ENCODE peak calls at places on chromosomes 6 and 20, in seven cellular contexts. B is HepG2, N is breast epithelium, A is H1, W is HCT116, Q is suprapubic skin, G is stomach. I is an unnamed sample.

GRCh38 chr6:30145818-30146217 is 9.9 kb downstream of the TRIM40 start:
- DNase-seq in B (no peak), N (no peak), A (no peak), W (no peak), Q (no peak), G (no peak), I (no peak)

GRCh38 chr6:140774080-140774505 is 1358.6 kb upstream of the GJE1 start:
- DNase-seq in B (no peak), N (no peak), A (no peak), W (peak), Q (no peak), G (no peak), I (no peak)

GRCh38 chr6:47242483-47243386 is 67.0 kb downstream of the TNFRSF21 start:
- DNase-seq in B (no peak), N (peak), A (no peak), W (peak), Q (peak), G (peak), I (peak)

GRCh38 chr20:52948491-52948890 is 23.7 kb upstream of the TSHZ2 start:
- DNase-seq in B (no peak), N (no peak), A (no peak), W (no peak), Q (no peak), G (no peak), I (no peak)

GRCh38 chr6:43807228-43808061 is 37.4 kb downstream of the VEGFA start:
- DNase-seq in B (peak), N (no peak), A (no peak), W (no peak), Q (no peak), G (no peak), I (no peak)

GRCh38 chr6:112269165-112269564 is 14.8 kb upstream of the LAMA4 start:
- DNase-seq in B (no peak), N (no peak), A (no peak), W (no peak), Q (no peak), G (no peak), I (no peak)

GRCh38 chr6:111721677-111722219 is 116.1 kb upstream of the TRAF3IP2 start:
- DNase-seq in B (peak), N (no peak), A (peak), W (peak), Q (no peak), G (no peak), I (no peak)

GRCh38 chr20:62935968-62936585 is 1.9 kb upstream of the GID8 start:
- DNase-seq in B (no peak), N (no peak), A (no peak), W (no peak), Q (no peak), G (no peak), I (no peak)

GRCh38 chr6:148608211-148608951 is 138.4 kb upstream of the UST start:
- DNase-seq in B (peak), N (no peak), A (no peak), W (peak), Q (no peak), G (no peak), I (no peak)

GRCh38 chr20:11698124-11698523 is 219.6 kb upstream of the BTBD3 start:
- DNase-seq in B (no peak), N (no peak), A (no peak), W (no peak), Q (no peak), G (no peak), I (no peak)

DNA sequence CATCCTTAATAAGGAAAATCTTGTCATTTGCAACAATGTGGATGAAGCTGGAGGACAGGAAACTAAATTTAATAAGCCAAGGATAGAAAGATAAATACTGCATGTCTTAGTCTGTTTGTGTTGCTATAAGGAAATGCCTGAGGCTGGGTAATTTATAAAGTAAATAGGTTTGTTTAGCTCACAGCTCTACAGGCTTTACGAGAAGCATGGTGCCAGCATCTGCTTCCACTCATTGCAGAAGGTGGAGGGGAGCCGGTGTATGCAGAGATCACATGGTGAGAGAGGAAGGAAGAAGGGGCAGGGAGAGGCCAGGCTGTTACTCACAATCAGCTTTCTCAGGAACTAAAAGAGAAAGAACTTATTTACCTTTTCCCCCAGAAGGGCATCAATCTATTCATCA is 118.9 kb upstream of the SMLR1 start:
- DNase-seq in B (no peak), N (no peak), A (no peak), W (no peak), Q (no peak), G (no peak), I (no peak)
- TF ChIP-seq POLR2AphosphoS5 in B (no peak), N (no peak), A (no peak), W (no peak), Q (no peak), G (no peak), I (no peak)

GRCh38 chr6:154438882-154439281 is 71.6 kb downstream of the CNKSR3 start:
- DNase-seq in B (no peak), N (no peak), A (no peak), W (no peak), Q (no peak), G (no peak), I (no peak)

GRCh38 chr6:154440422-154441043 is 70.0 kb downstream of the CNKSR3 start:
- DNase-seq in B (no peak), N (no peak), A (no peak), W (no peak), Q (no peak), G (no peak), I (no peak)

GRCh38 chr6:154441995-154442310 is 68.5 kb downstream of the CNKSR3 start:
- DNase-seq in B (no peak), N (no peak), A (no peak), W (no peak), Q (no peak), G (no peak), I (no peak)

GRCh38 chr6:154435400-154435945 is 75.0 kb downstream of the CNKSR3 start:
- DNase-seq in B (no peak), N (no peak), A (no peak), W (no peak), Q (no peak), G (no peak), I (no peak)

DNA sequence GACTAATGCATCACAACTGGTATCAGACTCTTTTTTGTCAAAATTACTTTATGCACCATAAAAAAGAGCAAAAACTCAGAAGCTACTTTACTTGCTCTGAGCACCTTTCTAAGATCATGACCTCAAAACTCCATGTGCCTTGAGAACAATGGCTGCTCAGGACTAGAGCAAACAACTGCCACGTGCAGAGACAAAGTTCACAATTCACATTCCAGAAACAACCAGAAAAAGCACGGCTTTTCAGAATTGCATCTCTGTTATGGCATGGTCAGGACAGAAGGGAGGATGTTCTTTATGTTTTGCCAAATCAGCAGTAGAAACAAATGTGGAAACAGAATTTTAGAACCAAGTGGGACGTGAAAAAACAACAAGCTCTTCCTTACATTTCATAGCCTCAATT is 70.5 kb downstream of the CNKSR3 start:
- DNase-seq in B (peak), N (no peak), A (no peak), W (no peak), Q (no peak), G (no peak), I (no peak)
- TF ChIP-seq POLR2A in B (no peak), N (no peak), A (no peak), W (no peak), Q (no peak), G (no peak), I (no peak)

GRCh38 chr6:165663736-165664552 is 903 bp upstream of the PDE10A start:
- DNase-seq in B (no peak), N (no peak), A (peak), W (no peak), Q (no peak), G (no peak), I (no peak)
- TF ChIP-seq POLR2AphosphoS5 in B (no peak), N (no peak), A (no peak), W (no peak), Q (no peak), G (no peak), I (no peak)

GRCh38 chr20:10077081-10077471 is 42.3 kb downstream of the ANKEF1 start:
- DNase-seq in B (no peak), N (no peak), A (peak), W (no peak), Q (no peak), G (no peak), I (peak)

GRCh38 chr20:10077886-10078285 is 43.1 kb downstream of the ANKEF1 start:
- DNase-seq in B (no peak), N (no peak), A (no peak), W (no peak), Q (no peak), G (no peak), I (no peak)

GRCh38 chr20:10079964-10080363 is 45.2 kb downstream of the ANKEF1 start:
- DNase-seq in B (no peak), N (no peak), A (no peak), W (no peak), Q (no peak), G (no peak), I (no peak)

GRCh38 chr20:10078403-10078802 is 43.6 kb downstream of the ANKEF1 start:
- DNase-seq in B (no peak), N (no peak), A (no peak), W (no peak), Q (no peak), G (peak), I (no peak)

DNA sequence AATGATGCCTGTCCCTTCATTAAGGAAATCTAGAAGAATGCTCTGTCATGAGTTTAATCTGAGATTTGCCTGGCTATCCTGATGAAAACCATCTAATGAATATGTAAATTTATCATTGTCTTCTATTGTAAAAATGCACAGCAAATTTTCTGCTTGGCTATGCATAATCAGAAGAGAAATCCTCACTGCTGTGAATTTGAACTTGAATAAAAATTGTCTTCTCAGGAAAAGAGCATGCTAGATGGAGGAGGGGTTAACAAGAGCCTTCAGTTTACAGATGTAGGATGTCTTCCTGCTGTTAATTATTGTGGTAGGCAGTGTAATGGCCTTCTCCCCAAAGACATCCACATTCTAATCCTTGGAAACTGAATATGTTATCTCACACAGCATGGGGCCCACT is 45.8 kb downstream of the ANKEF1 start:
- DNase-seq in B (no peak), N (no peak), A (no peak), W (no peak), Q (no peak), G (no peak), I (no peak)
- TF ChIP-seq POLR2A in B (no peak), N (no peak), A (no peak), W (no peak), Q (no peak), G (no peak), I (no peak)

I was measured in transverse colon.